ENCODE peak calls at places on chromosomes 5 and 9, in five cellular contexts. One of them, this sample, is unnamed.

GRCh38 chr5:80198920-80199319 is 56.9 kb downstream of the SERINC5 start:
- DNase-seq in GM23248: no peak
- DNase-seq in GM23338: no peak
- DNase-seq in neural progenitor cell: no peak
- DNase-seq in PC-9: no peak
- DNase-seq in this sample: no peak

GRCh38 chr9:126290871-126291270 is 35.8 kb upstream of the MVB12B start:
- DNase-seq in GM23248: no peak
- DNase-seq in GM23338: no peak
- DNase-seq in neural progenitor cell: no peak
- DNase-seq in PC-9: no peak
- DNase-seq in this sample: no peak

GRCh38 chr5:133602829-133603380 is 9.4 kb downstream of the FSTL4 start:
- DNase-seq in GM23248: no peak
- DNase-seq in GM23338: peak; percentile 41
- DNase-seq in neural progenitor cell: no peak
- DNase-seq in PC-9: no peak
- DNase-seq in this sample: no peak

GRCh38 chr9:97526895-97527575 is 25.6 kb downstream of the TMOD1 start:
- DNase-seq in GM23248: no peak
- DNase-seq in GM23338: peak; percentile 16
- DNase-seq in neural progenitor cell: peak; percentile 25
- DNase-seq in PC-9: no peak
- DNase-seq in this sample: no peak

GRCh38 chr5:117982691-117983090 is 1005.7 kb downstream of the DTWD2 start:
- DNase-seq in GM23248: no peak
- DNase-seq in GM23338: peak; percentile 58
- DNase-seq in neural progenitor cell: no peak
- DNase-seq in PC-9: no peak
- DNase-seq in this sample: no peak

GRCh38 chr9:130731355-130731754 is 37.8 kb downstream of the EXOSC2 start:
- DNase-seq in GM23248: no peak
- DNase-seq in GM23338: no peak
- DNase-seq in neural progenitor cell: no peak
- DNase-seq in PC-9: no peak
- DNase-seq in this sample: no peak

GRCh38 chr9:136961279-136962065 is 9.4 kb downstream of the LCN12 start:
- DNase-seq in GM23248: no peak
- DNase-seq in GM23338: no peak
- DNase-seq in neural progenitor cell: no peak
- DNase-seq in PC-9: no peak
- DNase-seq in this sample: no peak

GRCh38 chr5:138465288-138466057 is at the start of gene EGR1:
- DNase-seq in GM23248: peak; percentile 98
- DNase-seq in GM23338: peak; percentile 98
- DNase-seq in neural progenitor cell: peak; percentile 97
- DNase-seq in PC-9: peak; percentile 95
- DNase-seq in this sample: peak; percentile 70

GRCh38 chr5:430214-430925 is 12.6 kb upstream of the EXOC3 start:
- DNase-seq in GM23248: no peak
- DNase-seq in GM23338: no peak
- DNase-seq in neural progenitor cell: no peak
- DNase-seq in PC-9: no peak
- DNase-seq in this sample: no peak

GRCh38 chr5:67093259-67093658 is 103.3 kb downstream of the CD180 start:
- DNase-seq in GM23248: no peak
- DNase-seq in GM23338: no peak
- DNase-seq in neural progenitor cell: no peak
- DNase-seq in PC-9: no peak
- DNase-seq in this sample: no peak

GRCh38 chr5:181217805-181218065 is 5.3 kb upstream of the TRIM41 start:
- DNase-seq in GM23248: no peak
- DNase-seq in GM23338: no peak
- DNase-seq in neural progenitor cell: no peak
- DNase-seq in PC-9: peak; percentile 54
- DNase-seq in this sample: no peak

GRCh38 chr5:55668356-55668755 is 43.8 kb downstream of the SLC38A9 start:
- DNase-seq in GM23248: peak; percentile 92
- DNase-seq in GM23338: no peak
- DNase-seq in neural progenitor cell: no peak
- DNase-seq in PC-9: peak; percentile 27
- DNase-seq in this sample: peak; percentile 79

GRCh38 chr5:103923616-103924168 is 361.1 kb upstream of the NUDT12 start:
- DNase-seq in GM23248: no peak
- DNase-seq in GM23338: no peak
- DNase-seq in neural progenitor cell: peak; percentile 8
- DNase-seq in PC-9: no peak
- DNase-seq in this sample: no peak

GRCh38 chr9:128470560-128470959 is 14.8 kb downstream of the ODF2 start:
- DNase-seq in GM23248: peak; percentile 62
- DNase-seq in GM23338: no peak
- DNase-seq in neural progenitor cell: no peak
- DNase-seq in PC-9: no peak
- DNase-seq in this sample: peak; percentile 16

GRCh38 chr5:105882956-105883481 is 1787.7 kb downstream of the EFNA5 start:
- DNase-seq in GM23248: no peak
- DNase-seq in GM23338: no peak
- DNase-seq in neural progenitor cell: no peak
- DNase-seq in PC-9: peak; percentile 24
- DNase-seq in this sample: peak; percentile 95

GRCh38 chr5:63125862-63126261 is 547.2 kb downstream of the LRRC70 start:
- DNase-seq in GM23248: peak; percentile 76
- DNase-seq in GM23338: peak; percentile 62
- DNase-seq in neural progenitor cell: no peak
- DNase-seq in PC-9: no peak
- DNase-seq in this sample: peak; percentile 56

GRCh38 chr5:157303667-157304327 is 37.9 kb downstream of the CYFIP2 start:
- DNase-seq in GM23248: no peak
- DNase-seq in GM23338: peak; percentile 85
- DNase-seq in neural progenitor cell: peak; percentile 63
- DNase-seq in PC-9: no peak
- DNase-seq in this sample: peak; percentile 57

GRCh38 chr5:157303023-157303422 is 37.1 kb downstream of the CYFIP2 start:
- DNase-seq in GM23248: no peak
- DNase-seq in GM23338: no peak
- DNase-seq in neural progenitor cell: no peak
- DNase-seq in PC-9: no peak
- DNase-seq in this sample: no peak

GRCh38 chr5:157308826-157309465 is 43.0 kb downstream of the CYFIP2 start:
- DNase-seq in GM23248: peak; percentile 79
- DNase-seq in GM23338: peak; percentile 24
- DNase-seq in neural progenitor cell: no peak
- DNase-seq in PC-9: no peak
- DNase-seq in this sample: peak; percentile 30

GRCh38 chr5:157306690-157307089 is 40.8 kb downstream of the CYFIP2 start:
- DNase-seq in GM23248: no peak
- DNase-seq in GM23338: no peak
- DNase-seq in neural progenitor cell: no peak
- DNase-seq in PC-9: no peak
- DNase-seq in this sample: no peak

DNA sequence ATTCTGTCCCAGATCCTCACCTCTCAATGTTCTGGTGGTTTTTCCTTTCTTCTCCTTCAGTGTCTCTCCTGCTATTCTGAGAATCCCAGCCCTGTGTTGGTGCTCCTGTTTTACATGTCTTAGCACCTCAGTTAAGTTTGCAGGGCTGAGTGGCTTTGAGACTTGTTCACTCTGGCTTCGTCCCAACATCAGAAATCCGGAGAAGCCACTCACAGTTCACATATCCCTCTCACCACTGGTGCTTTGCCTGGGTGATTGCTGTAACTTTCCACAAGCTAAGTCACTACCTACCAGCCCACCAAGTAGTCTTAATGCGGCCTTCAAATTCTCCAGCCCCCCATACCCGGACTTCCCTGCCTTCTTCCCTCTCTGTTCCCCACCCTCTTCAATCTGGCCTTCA is 40.2 kb downstream of the CYFIP2 start:
- DNase-seq in GM23248: no peak
- DNase-seq in GM23338: no peak
- DNase-seq in neural progenitor cell: no peak
- DNase-seq in PC-9: no peak
- DNase-seq in this sample: no peak
- H4K20me1 ChIP-seq in GM23248: no peaks in the 10 kb centered on the region
- H4K20me1 ChIP-seq in GM23338: no peaks in the 10 kb centered on the region
- H4K20me1 ChIP-seq in neural progenitor cell: peaks cover 4% of the 10 kb centered on the region
- H4K20me1 ChIP-seq in PC-9: no peaks in the 10 kb centered on the region
- H4K20me1 ChIP-seq in this sample: no peaks in the 10 kb centered on the region

GRCh38 chr5:68367274-68367673 is 151.7 kb downstream of the PIK3R1 start:
- DNase-seq in GM23248: no peak
- DNase-seq in GM23338: no peak
- DNase-seq in neural progenitor cell: no peak
- DNase-seq in PC-9: no peak
- DNase-seq in this sample: no peak
- H3F3A ChIP-seq in GM23248: peaks cover 21% of the 10 kb centered on the region
- H3F3A ChIP-seq in GM23338: no peaks in the 10 kb centered on the region
- H3F3A ChIP-seq in neural progenitor cell: no peaks in the 10 kb centered on the region
- H3F3A ChIP-seq in PC-9: no peaks in the 10 kb centered on the region
- H3F3A ChIP-seq in this sample: no peaks in the 10 kb centered on the region

DNA sequence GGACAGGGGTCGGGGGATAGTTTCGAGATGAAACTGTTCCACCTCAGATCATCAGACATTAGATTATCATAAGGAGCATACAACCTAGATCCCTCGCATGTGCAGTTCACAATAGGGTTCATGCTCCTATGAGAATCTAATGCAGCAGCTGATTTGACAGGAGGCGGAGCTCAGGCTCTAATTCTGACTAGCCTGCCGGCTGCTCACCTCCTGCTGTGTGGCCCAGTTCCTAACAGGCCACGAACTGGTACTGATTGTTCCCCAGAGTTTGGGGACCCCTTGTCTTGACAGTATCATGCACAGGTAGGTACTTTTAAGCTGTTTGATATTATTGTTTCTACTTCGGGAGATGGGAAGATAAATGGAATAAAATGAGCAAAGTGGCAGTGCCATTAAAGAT is 66.9 kb downstream of the ZCCHC7 start:
- DNase-seq in GM23248: no peak
- DNase-seq in GM23338: no peak
- DNase-seq in neural progenitor cell: no peak
- DNase-seq in PC-9: no peak
- DNase-seq in this sample: no peak
- H3K27ac ChIP-seq in GM23248: peak overlapping the region; percentile 49
- H3K27ac ChIP-seq in GM23338: no peak overlapping the region
- H3K27ac ChIP-seq in neural progenitor cell: no peak overlapping the region
- H3K27ac ChIP-seq in PC-9: no peak overlapping the region
- H3K27ac ChIP-seq in this sample: no peak overlapping the region

DNA sequence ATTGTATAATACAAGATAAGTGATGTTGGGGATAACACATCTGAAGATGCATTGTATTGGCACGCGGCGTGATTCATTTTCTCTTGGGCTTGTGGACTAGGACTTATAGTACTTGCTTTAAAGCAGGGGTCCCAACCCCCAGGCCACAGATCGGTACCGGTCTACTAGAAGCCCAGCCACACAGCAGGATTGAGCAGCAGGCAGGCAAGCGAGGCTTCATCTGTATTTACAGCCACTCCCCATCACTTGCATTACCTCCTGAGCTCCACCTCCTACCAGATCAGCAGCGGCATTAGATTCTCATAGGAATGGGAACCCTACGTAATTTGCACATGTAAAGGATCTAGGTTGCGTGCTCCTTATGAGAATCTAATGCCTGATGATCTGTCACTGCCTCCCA is 12.9 kb downstream of the MAMDC2 start:
- DNase-seq in GM23248: no peak
- DNase-seq in GM23338: no peak
- DNase-seq in neural progenitor cell: no peak
- DNase-seq in PC-9: no peak
- DNase-seq in this sample: no peak
- H4K20me1 ChIP-seq in GM23248: no peaks in the 10 kb centered on the region
- H4K20me1 ChIP-seq in GM23338: no peaks in the 10 kb centered on the region
- H4K20me1 ChIP-seq in neural progenitor cell: no peaks in the 10 kb centered on the region
- H4K20me1 ChIP-seq in PC-9: no peaks in the 10 kb centered on the region
- H4K20me1 ChIP-seq in this sample: no peaks in the 10 kb centered on the region

GRCh38 chr5:119344231-119344630 is 11.6 kb upstream of the TNFAIP8 start:
- DNase-seq in GM23248: no peak
- DNase-seq in GM23338: no peak
- DNase-seq in neural progenitor cell: no peak
- DNase-seq in PC-9: no peak
- DNase-seq in this sample: no peak

GRCh38 chr5:119346404-119346803 is 9.4 kb upstream of the TNFAIP8 start:
- DNase-seq in GM23248: no peak
- DNase-seq in GM23338: no peak
- DNase-seq in neural progenitor cell: no peak
- DNase-seq in PC-9: no peak
- DNase-seq in this sample: no peak

GRCh38 chr5:119347996-119348395 is 7.8 kb upstream of the TNFAIP8 start:
- DNase-seq in GM23248: peak; percentile 82
- DNase-seq in GM23338: no peak
- DNase-seq in neural progenitor cell: no peak
- DNase-seq in PC-9: no peak
- DNase-seq in this sample: no peak

GRCh38 chr5:119345861-119346260 is 10.0 kb upstream of the TNFAIP8 start:
- DNase-seq in GM23248: no peak
- DNase-seq in GM23338: no peak
- DNase-seq in neural progenitor cell: no peak
- DNase-seq in PC-9: no peak
- DNase-seq in this sample: no peak

GRCh38 chr5:119347574-119347973 is 8.2 kb upstream of the TNFAIP8 start:
- DNase-seq in GM23248: no peak
- DNase-seq in GM23338: no peak
- DNase-seq in neural progenitor cell: peak; percentile 50
- DNase-seq in PC-9: no peak
- DNase-seq in this sample: no peak
- H3F3A ChIP-seq in GM23248: no peaks in the 10 kb centered on the region
- H3F3A ChIP-seq in GM23338: no peaks in the 10 kb centered on the region
- H3F3A ChIP-seq in neural progenitor cell: no peaks in the 10 kb centered on the region
- H3F3A ChIP-seq in PC-9: no peaks in the 10 kb centered on the region
- H3F3A ChIP-seq in this sample: no peaks in the 10 kb centered on the region

DNA sequence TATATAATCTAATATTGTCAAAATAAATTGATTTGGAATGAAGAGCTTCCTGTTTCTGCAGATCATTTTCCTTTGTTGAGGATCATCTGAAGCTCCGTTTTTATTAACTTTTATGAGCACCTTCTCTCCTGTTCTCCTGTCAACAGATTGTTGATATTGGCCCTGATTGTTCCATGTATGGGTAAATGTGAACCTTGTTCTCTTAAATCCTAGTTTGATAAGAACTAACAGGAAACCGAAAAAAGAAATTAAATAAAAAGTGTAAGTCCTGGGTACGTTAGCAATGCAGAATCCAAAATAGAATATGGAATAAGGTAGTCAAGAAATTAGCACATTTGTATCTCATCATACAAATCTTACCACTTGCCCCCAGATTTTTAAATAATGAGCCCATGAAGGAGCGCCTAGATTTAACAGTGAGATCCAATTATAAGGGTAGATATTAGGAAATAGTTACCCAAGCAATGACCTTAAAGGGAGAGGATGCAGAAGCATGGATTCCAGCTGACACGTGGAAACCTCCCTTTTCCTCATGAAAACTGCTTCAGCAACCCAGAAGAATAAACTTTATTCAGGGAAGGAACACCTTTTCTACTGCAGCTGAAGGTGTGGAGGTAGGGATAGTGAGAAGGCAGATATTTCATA is 80.8 kb upstream of the PIK3R1 start:
- DNase-seq in GM23248: no peak
- DNase-seq in GM23338: no peak
- DNase-seq in neural progenitor cell: no peak
- DNase-seq in PC-9: no peak
- DNase-seq in this sample: no peak
- H3K27ac ChIP-seq in GM23248: no peak overlapping the region
- H3K27ac ChIP-seq in GM23338: no peak overlapping the region
- H3K27ac ChIP-seq in neural progenitor cell: no peak overlapping the region
- H3K27ac ChIP-seq in PC-9: no peak overlapping the region
- H3K27ac ChIP-seq in this sample: no peak overlapping the region

GRCh38 chr9:133862585-133863041 is 124.5 kb upstream of the SARDH start:
- DNase-seq in GM23248: no peak
- DNase-seq in GM23338: no peak
- DNase-seq in neural progenitor cell: no peak
- DNase-seq in PC-9: no peak
- DNase-seq in this sample: no peak
- H4K20me1 ChIP-seq in GM23248: no peaks in the 10 kb centered on the region
- H4K20me1 ChIP-seq in GM23338: peaks cover 6% of the 10 kb centered on the region
- H4K20me1 ChIP-seq in neural progenitor cell: peaks cover 28% of the 10 kb centered on the region
- H4K20me1 ChIP-seq in PC-9: no peaks in the 10 kb centered on the region
- H4K20me1 ChIP-seq in this sample: no peaks in the 10 kb centered on the region

This sample was measured in PC-3.